ENCODE peak calls at places on chromosomes 6 and 20, in four cellular contexts. One of them, this sample, is unnamed.

GRCh38 chr6:34473967-34474366 is 8.1 kb downstream of the PACSIN1 start:
- DNase-seq in upper lobe of right lung: no peak
- DNase-seq in brain microvascular endothelial cell: no peak
- DNase-seq in ovary: no peak
- DNase-seq in this sample: no peak

GRCh38 chr6:108117427-108118358 is 43.2 kb upstream of the OSTM1 start:
- DNase-seq in upper lobe of right lung: peak; percentile 79
- DNase-seq in brain microvascular endothelial cell: no peak
- DNase-seq in ovary: no peak
- DNase-seq in this sample: peak; percentile 35

GRCh38 chr6:55713411-55713810 is 134.4 kb upstream of the HMGCLL1 start:
- DNase-seq in upper lobe of right lung: no peak
- DNase-seq in brain microvascular endothelial cell: peak; percentile 12
- DNase-seq in ovary: no peak
- DNase-seq in this sample: peak; percentile 61

GRCh38 chr6:124490123-124490522 is 472.1 kb upstream of the RNF217 start:
- DNase-seq in upper lobe of right lung: no peak
- DNase-seq in brain microvascular endothelial cell: peak; percentile 10
- DNase-seq in ovary: no peak
- DNase-seq in this sample: no peak

GRCh38 chr20:5674176-5674660 is 76.0 kb upstream of the SHLD1 start:
- DNase-seq in upper lobe of right lung: no peak
- DNase-seq in brain microvascular endothelial cell: no peak
- DNase-seq in ovary: no peak
- DNase-seq in this sample: no peak

GRCh38 chr20:3681931-3682820 is at the start of gene ADAM33:
- DNase-seq in upper lobe of right lung: no peak
- DNase-seq in brain microvascular endothelial cell: no peak
- DNase-seq in ovary: peak; percentile 63
- DNase-seq in this sample: peak; percentile 58

GRCh38 chr20:24981282-24981681 is 11.3 kb downstream of the APMAP start:
- DNase-seq in upper lobe of right lung: no peak
- DNase-seq in brain microvascular endothelial cell: no peak
- DNase-seq in ovary: no peak
- DNase-seq in this sample: no peak

GRCh38 chr20:52859156-52859887 is 112.8 kb upstream of the TSHZ2 start:
- DNase-seq in upper lobe of right lung: no peak
- DNase-seq in brain microvascular endothelial cell: no peak
- DNase-seq in ovary: no peak
- DNase-seq in this sample: peak; percentile 6

GRCh38 chr6:18997375-18997826 is 610.3 kb downstream of the RNF144B start:
- DNase-seq in upper lobe of right lung: no peak
- DNase-seq in brain microvascular endothelial cell: peak; percentile 47
- DNase-seq in ovary: no peak
- DNase-seq in this sample: no peak

GRCh38 chr6:25197116-25197515 is 82.1 kb upstream of the CARMIL1 start:
- DNase-seq in upper lobe of right lung: no peak
- DNase-seq in brain microvascular endothelial cell: no peak
- DNase-seq in ovary: no peak
- DNase-seq in this sample: no peak

GRCh38 chr6:25193865-25194679 is 85.1 kb upstream of the CARMIL1 start:
- DNase-seq in upper lobe of right lung: no peak
- DNase-seq in brain microvascular endothelial cell: no peak
- DNase-seq in ovary: no peak
- DNase-seq in this sample: no peak

GRCh38 chr6:25188232-25188631 is 90.9 kb upstream of the CARMIL1 start:
- DNase-seq in upper lobe of right lung: no peak
- DNase-seq in brain microvascular endothelial cell: no peak
- DNase-seq in ovary: no peak
- DNase-seq in this sample: no peak

GRCh38 chr6:25192562-25192961 is 86.6 kb upstream of the CARMIL1 start:
- DNase-seq in upper lobe of right lung: no peak
- DNase-seq in brain microvascular endothelial cell: no peak
- DNase-seq in ovary: peak; percentile 52
- DNase-seq in this sample: peak; percentile 49

DNA sequence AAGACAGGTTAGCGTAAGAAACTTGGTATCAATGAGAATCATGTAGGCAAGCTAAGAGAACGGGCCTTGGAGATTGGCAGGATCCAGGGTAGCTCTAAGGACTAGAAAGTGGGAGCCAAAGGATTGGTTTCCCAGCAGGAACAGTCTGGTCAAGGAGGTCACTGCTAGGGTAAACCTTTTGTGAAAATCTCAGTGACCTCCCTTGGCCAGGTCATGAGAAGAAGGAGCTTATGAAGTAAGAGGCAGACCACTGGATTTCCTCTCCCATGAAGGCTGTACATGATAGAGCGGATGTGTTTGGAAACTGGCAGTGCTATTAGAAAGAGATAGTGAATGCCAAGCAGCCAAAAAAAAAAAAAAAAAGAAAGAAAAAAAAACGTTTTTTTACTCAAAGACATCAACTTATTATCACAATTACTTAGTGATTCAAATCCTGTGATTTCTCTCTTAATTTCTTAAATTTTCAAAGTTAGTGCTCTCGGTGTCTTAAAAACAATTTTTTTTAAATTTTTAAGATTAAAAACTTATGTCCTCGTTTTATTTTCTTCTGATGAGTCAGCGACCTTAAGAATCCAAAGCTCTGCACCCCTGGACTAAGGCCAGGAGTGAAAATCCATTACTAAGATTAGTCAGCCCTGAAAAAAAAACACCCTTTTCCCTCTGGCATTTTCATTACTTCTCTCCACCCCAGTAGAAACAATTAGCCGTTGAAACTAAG is 85.9 kb upstream of the CARMIL1 start:
- DNase-seq in upper lobe of right lung: no peak
- DNase-seq in brain microvascular endothelial cell: peak; percentile 91
- DNase-seq in ovary: peak; percentile 74
- DNase-seq in this sample: peak; percentile 72
- H3K4me3 ChIP-seq in upper lobe of right lung: no peak overlapping the region
- H3K4me3 ChIP-seq in brain microvascular endothelial cell: no peak overlapping the region
- H3K4me3 ChIP-seq in ovary: no peak overlapping the region
- H3K4me3 ChIP-seq in this sample: peak overlapping the region; percentile 26

DNA sequence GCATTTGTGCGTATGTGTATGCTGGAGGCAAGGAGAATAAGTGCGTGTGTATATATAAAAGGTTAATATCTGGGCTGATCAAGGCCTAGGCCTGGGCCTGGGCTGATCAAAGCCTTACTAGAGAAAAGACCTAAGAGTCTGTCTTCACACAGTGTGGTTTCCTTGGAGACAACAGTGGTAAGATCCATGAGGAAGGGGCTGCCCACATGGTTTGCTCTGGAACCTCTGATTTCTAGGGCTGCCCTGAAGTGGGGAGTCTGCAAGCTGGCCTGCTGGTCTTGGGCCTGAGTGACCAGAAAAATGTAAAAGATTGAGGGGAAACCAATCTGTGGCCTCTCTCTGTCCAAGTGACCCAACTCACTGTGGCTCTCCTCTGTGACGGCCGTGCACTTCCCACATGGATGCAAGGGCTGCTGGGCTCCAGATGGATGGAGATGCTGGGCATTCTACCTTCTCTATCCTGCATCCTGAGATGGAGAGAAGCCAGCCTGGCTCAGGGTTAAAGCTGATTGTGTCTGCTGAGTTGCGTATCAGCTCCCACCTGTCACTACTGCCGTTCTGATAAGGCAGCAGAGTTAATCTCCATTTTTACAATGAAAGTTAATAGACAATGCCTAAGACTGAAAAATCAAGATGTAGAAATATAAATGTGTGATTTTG is 90.3 kb upstream of the NXT1 start:
- DNase-seq in upper lobe of right lung: no peak
- DNase-seq in brain microvascular endothelial cell: no peak
- DNase-seq in ovary: no peak
- DNase-seq in this sample: no peak
- H3K27me3 ChIP-seq in upper lobe of right lung: no peaks in the 10 kb centered on the region
- H3K27me3 ChIP-seq in brain microvascular endothelial cell: no peaks in the 10 kb centered on the region
- H3K27me3 ChIP-seq in ovary: no peaks in the 10 kb centered on the region
- H3K27me3 ChIP-seq in this sample: no peaks in the 10 kb centered on the region

GRCh38 chr20:32808438-32808837 is 11.3 kb upstream of the MAPRE1 start:
- DNase-seq in upper lobe of right lung: no peak
- DNase-seq in brain microvascular endothelial cell: no peak
- DNase-seq in ovary: no peak
- DNase-seq in this sample: no peak
- H3K36me3 ChIP-seq in upper lobe of right lung: no peaks in the 10 kb centered on the region
- H3K36me3 ChIP-seq in brain microvascular endothelial cell: no peaks in the 10 kb centered on the region
- H3K36me3 ChIP-seq in ovary: no peaks in the 10 kb centered on the region
- H3K36me3 ChIP-seq in this sample: no peaks in the 10 kb centered on the region

GRCh38 chr6:28693033-28693750 is 167.5 kb downstream of the GPX5 start:
- DNase-seq in upper lobe of right lung: no peak
- DNase-seq in brain microvascular endothelial cell: peak; percentile 73
- DNase-seq in ovary: no peak
- DNase-seq in this sample: no peak

GRCh38 chr6:28693751-28694443 is 168.2 kb downstream of the GPX5 start:
- DNase-seq in upper lobe of right lung: no peak
- DNase-seq in brain microvascular endothelial cell: no peak
- DNase-seq in ovary: no peak
- DNase-seq in this sample: no peak

GRCh38 chr6:28695671-28696537 is 170.2 kb downstream of the GPX5 start:
- DNase-seq in upper lobe of right lung: no peak
- DNase-seq in brain microvascular endothelial cell: peak; percentile 42
- DNase-seq in ovary: no peak
- DNase-seq in this sample: peak; percentile 64
- H3K4me3 ChIP-seq in upper lobe of right lung: no peak overlapping the region
- H3K4me3 ChIP-seq in brain microvascular endothelial cell: peak overlapping the region; percentile 43
- H3K4me3 ChIP-seq in ovary: no peak overlapping the region
- H3K4me3 ChIP-seq in this sample: peak overlapping the region; percentile 62

GRCh38 chr20:23033918-23034317 is 1.2 kb upstream of the SSTR4 start:
- DNase-seq in upper lobe of right lung: no peak
- DNase-seq in brain microvascular endothelial cell: no peak
- DNase-seq in ovary: no peak
- DNase-seq in this sample: no peak
- H3K27me3 ChIP-seq in upper lobe of right lung: peaks cover 16% of the 10 kb centered on the region
- H3K27me3 ChIP-seq in brain microvascular endothelial cell: peaks cover 28% of the 10 kb centered on the region
- H3K27me3 ChIP-seq in ovary: no peaks in the 10 kb centered on the region
- H3K27me3 ChIP-seq in this sample: no peaks in the 10 kb centered on the region

DNA sequence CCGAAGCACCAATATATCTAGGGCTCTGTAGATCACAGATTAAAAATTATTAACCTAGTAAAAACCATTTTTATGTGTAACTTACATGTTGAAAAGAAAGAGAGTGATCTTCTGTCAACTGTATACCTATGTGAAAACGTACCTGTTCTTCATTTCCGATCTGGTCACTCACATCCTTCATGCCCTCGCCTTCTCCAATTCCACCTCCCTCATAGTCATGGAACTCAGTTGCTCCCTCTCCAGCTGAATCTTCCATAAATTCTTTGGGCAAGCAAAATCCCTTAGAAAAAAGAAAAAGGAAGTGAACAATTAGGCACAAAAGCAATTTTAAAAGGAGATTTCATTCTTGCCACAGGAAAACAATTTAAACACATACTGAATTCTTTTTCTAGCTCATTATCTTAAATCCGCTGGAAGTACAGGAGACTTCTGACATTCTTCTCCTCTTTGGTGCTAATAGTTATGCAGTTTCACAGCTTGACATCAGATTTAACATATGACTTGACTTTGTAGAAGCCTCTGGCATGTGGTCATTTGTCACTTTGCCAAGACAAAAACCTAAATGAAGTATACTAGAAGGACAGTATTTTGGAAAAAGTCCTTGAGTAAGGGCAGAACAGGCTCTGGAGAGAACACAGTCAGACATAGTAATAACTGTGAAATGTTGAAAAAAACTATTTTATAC is 29.5 kb upstream of the LYRM2 start:
- DNase-seq in upper lobe of right lung: no peak
- DNase-seq in brain microvascular endothelial cell: peak; percentile 14
- DNase-seq in ovary: no peak
- DNase-seq in this sample: no peak
- H3K36me3 ChIP-seq in upper lobe of right lung: peaks cover 82% of the 10 kb centered on the region
- H3K36me3 ChIP-seq in brain microvascular endothelial cell: peaks cover 19% of the 10 kb centered on the region
- H3K36me3 ChIP-seq in ovary: no peaks in the 10 kb centered on the region
- H3K36me3 ChIP-seq in this sample: peaks cover 59% of the 10 kb centered on the region

This sample was measured in MG63.